ENCODE peak calls at places on chromosome 20, in seven cellular contexts. U is mammary epithelial cell, P is GM12865, O is heart right ventricle, S is AG04450, E is fibroblast of villous mesenchyme, N is adrenal gland. F is an unnamed sample.

GRCh38 chr20:51457281-51457932 is 85.1 kb downstream of the NFATC2 start:
- DNase-seq in U (peak), P (peak), O (peak), S (no peak), E (peak), N (peak), F (peak)

GRCh38 chr20:10020937-10021336 is 13.8 kb upstream of the ANKEF1 start:
- DNase-seq in U (no peak), P (no peak), O (no peak), S (no peak), E (no peak), N (no peak), F (no peak)

GRCh38 chr20:21027569-21027968 is 78.6 kb downstream of the LINC00237 start:
- DNase-seq in U (no peak), P (no peak), O (no peak), S (no peak), E (no peak), N (no peak), F (no peak)

GRCh38 chr20:8901237-8902025 is 167.5 kb upstream of the PLCB4 start:
- DNase-seq in U (no peak), P (no peak), O (peak), S (no peak), E (peak), N (no peak), F (no peak)

GRCh38 chr20:36217226-36217625 is 19.1 kb upstream of the AAR2 start:
- DNase-seq in U (no peak), P (no peak), O (no peak), S (no peak), E (no peak), N (no peak), F (no peak)

GRCh38 chr20:34222208-34222607 is 19.0 kb upstream of the ASIP start:
- DNase-seq in U (peak), P (peak), O (no peak), S (peak), E (peak), N (no peak), F (peak)

GRCh38 chr20:51354769-51355319 is 187.7 kb downstream of the NFATC2 start:
- DNase-seq in U (no peak), P (no peak), O (no peak), S (no peak), E (no peak), N (no peak), F (no peak)

GRCh38 chr20:10565922-10566897 is 107.6 kb downstream of the JAG1 start:
- DNase-seq in U (no peak), P (no peak), O (no peak), S (no peak), E (no peak), N (no peak), F (no peak)

GRCh38 chr20:4171538-4172116 is 156.3 kb upstream of the RNF24 start:
- DNase-seq in U (no peak), P (no peak), O (no peak), S (no peak), E (no peak), N (no peak), F (no peak)

GRCh38 chr20:11777861-11778570 is 139.7 kb upstream of the BTBD3 start:
- DNase-seq in U (no peak), P (no peak), O (no peak), S (no peak), E (peak), N (peak), F (no peak)

GRCh38 chr20:59006167-59006863 is 739 bp downstream of the CTSZ start:
- DNase-seq in U (peak), P (peak), O (no peak), S (no peak), E (peak), N (peak), F (peak)

GRCh38 chr20:16803965-16804792 is 56.0 kb downstream of the OTOR start:
- DNase-seq in U (peak), P (peak), O (peak), S (no peak), E (peak), N (peak), F (peak)

GRCh38 chr20:52178691-52179090 is 12.9 kb downstream of the ZFP64 start:
- DNase-seq in U (no peak), P (no peak), O (no peak), S (no peak), E (no peak), N (no peak), F (no peak)

GRCh38 chr20:1034420-1034799 is 32.3 kb upstream of the RSPO4 start:
- DNase-seq in U (peak), P (no peak), O (no peak), S (no peak), E (no peak), N (no peak), F (no peak)

GRCh38 chr20:33707668-33708067 is 12.4 kb downstream of the PXMP4 start:
- DNase-seq in U (no peak), P (no peak), O (no peak), S (no peak), E (no peak), N (no peak), F (no peak)

GRCh38 chr20:11395581-11395980 is 522.1 kb upstream of the BTBD3 start:
- DNase-seq in U (peak), P (peak), O (no peak), S (no peak), E (no peak), N (no peak), F (no peak)

GRCh38 chr20:841568-842546 is 8.3 kb downstream of the FAM110A start:
- DNase-seq in U (peak), P (no peak), O (no peak), S (no peak), E (no peak), N (no peak), F (peak)

GRCh38 chr20:48745330-48745729 is 82.5 kb downstream of the PREX1 start:
- DNase-seq in U (no peak), P (no peak), O (no peak), S (no peak), E (peak), N (no peak), F (no peak)

GRCh38 chr20:34539756-34540155 is 18.8 kb upstream of the MAP1LC3A start:
- DNase-seq in U (no peak), P (no peak), O (no peak), S (no peak), E (no peak), N (no peak), F (no peak)

GRCh38 chr20:58784321-58785074 is 66.2 kb downstream of the GNAS-AS1 start:
- DNase-seq in U (no peak), P (no peak), O (no peak), S (no peak), E (no peak), N (no peak), F (no peak)

GRCh38 chr20:24693466-24694156 is 224.2 kb downstream of the SYNDIG1 start:
- DNase-seq in U (no peak), P (no peak), O (peak), S (no peak), E (no peak), N (no peak), F (peak)

GRCh38 chr20:34675993-34676641 is 775 bp downstream of the PIGU start:
- DNase-seq in U (no peak), P (peak), O (no peak), S (no peak), E (no peak), N (no peak), F (no peak)

GRCh38 chr20:51142448-51142847 is 119.5 kb upstream of the KCNG1 start:
- DNase-seq in U (no peak), P (no peak), O (no peak), S (no peak), E (no peak), N (no peak), F (peak)

GRCh38 chr20:63254536-63255384 is 497 bp upstream of the NKAIN4 start:
- DNase-seq in U (no peak), P (no peak), O (no peak), S (no peak), E (no peak), N (no peak), F (no peak)
- TF ChIP-seq CTCF in U (no peak), P (no peak), O (no peak), S (no peak), E (no peak), N (no peak), F (no peak)

DNA sequence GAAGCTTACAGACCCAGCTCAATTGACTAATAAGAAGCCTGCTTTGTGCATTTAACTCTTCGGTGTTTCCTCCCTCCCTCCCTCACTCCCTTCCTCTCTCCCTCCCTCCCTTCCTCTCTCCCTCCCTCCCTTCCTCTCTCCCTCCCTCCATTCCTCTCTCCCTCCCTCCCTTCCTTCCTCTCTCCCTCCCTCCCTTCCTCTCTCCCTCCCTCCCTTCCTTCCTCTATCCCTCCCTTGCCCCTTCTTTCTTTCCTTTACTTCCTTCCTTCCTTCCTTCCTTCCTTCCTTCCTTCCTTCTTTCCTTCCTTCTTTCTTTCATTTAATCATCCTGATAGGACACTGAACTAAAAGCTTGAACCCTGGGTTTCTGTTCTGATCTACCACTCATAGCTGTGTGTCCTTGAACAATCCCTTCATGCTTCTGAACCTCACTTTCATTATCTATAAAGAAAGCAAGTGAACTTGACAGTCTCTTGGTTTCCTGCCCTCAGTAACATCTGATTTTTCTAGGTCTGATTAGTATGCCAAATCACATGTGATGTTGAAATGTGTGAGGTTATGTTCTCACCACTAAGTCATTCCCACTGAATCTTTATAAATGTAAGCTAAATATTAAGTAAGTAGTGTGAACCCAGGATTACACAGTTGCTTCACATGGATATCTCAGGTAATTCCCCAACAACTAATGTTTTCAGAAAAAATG is 132.3 kb upstream of the BMP2 start:
- DNase-seq in U (no peak), P (peak), O (no peak), S (no peak), E (peak), N (no peak), F (no peak)
- H3K4me3 ChIP-seq in U (no peak), P (no peak), O (no peak), S (no peak), E (no peak), N (no peak), F (no peak)

GRCh38 chr20:57282691-57283361 is 16.4 kb upstream of the BMP7 start:
- DNase-seq in U (no peak), P (no peak), O (no peak), S (no peak), E (no peak), N (no peak), F (no peak)
- TF ChIP-seq CTCF in U (no peak), P (no peak), O (no peak), S (no peak), E (no peak), N (no peak), F (no peak)

GRCh38 chr20:2749951-2750342 is 50.5 kb downstream of the CPXM1 start:
- DNase-seq in U (no peak), P (no peak), O (no peak), S (no peak), E (no peak), N (no peak), F (no peak)

GRCh38 chr20:2749343-2749950 is 51.0 kb downstream of the CPXM1 start:
- DNase-seq in U (no peak), P (no peak), O (no peak), S (no peak), E (no peak), N (no peak), F (no peak)

GRCh38 chr20:2751347-2751867 is 49.0 kb downstream of the CPXM1 start:
- DNase-seq in U (no peak), P (no peak), O (no peak), S (no peak), E (peak), N (no peak), F (peak)

GRCh38 chr20:2751868-2752630 is 48.4 kb downstream of the CPXM1 start:
- DNase-seq in U (no peak), P (no peak), O (no peak), S (no peak), E (no peak), N (no peak), F (peak)

DNA sequence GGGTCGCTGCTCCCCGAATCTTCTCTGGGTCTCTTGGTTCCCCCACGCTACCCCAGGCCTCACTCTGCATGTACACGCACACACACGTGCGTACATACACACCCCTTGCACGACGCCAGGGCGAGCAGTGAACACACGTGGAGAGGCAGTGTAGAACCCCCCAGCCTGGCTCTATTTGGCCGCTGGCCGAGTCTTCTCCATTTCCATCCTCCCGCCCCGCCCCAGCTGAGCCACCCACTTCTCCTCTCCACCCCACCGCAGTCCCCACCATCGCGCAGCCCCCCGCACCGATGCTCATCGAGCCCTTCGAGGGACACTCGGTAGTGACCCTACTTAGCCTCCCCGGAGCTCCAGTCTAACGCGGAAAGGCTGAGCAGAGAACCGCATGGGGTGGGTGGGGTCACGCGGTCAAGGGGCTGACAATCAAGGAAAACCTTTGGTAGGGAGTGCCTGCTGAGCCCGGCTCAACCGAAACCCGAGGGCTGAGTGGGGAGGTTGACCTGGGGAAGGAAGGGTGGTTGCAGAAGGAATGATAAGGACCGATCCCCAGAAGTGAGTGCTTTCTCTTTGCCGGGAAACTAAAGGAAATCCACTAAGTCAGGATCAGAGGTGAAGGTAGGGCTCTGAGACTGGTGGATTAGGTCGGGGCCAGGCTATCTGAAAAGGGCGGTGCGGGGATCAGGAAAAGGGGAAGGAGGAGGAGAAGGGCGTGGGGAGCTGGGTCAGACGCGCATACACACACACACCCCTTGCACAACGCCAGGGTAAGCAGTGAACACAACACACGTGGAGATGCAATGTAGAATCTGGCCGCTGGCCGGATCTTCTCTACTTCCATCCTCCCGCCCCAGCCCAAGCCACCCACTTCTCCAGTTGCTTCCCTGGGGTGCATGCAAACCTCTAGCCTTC is 49.8 kb downstream of the CPXM1 start:
- DNase-seq in U (peak), P (no peak), O (no peak), S (no peak), E (peak), N (peak), F (peak)
- H3K4me3 ChIP-seq in U (no peak), P (no peak), O (peak), S (no peak), E (peak), N (no peak), F (no peak)

GRCh38 chr20:44796758-44797457 is 13.4 kb downstream of the RIMS4 start:
- DNase-seq in U (no peak), P (no peak), O (no peak), S (no peak), E (no peak), N (no peak), F (no peak)

GRCh38 chr20:44803383-44803941 is 6.9 kb downstream of the RIMS4 start:
- DNase-seq in U (no peak), P (no peak), O (no peak), S (no peak), E (no peak), N (no peak), F (no peak)

GRCh38 chr20:44802702-44803101 is 7.6 kb downstream of the RIMS4 start:
- DNase-seq in U (no peak), P (no peak), O (no peak), S (no peak), E (no peak), N (no peak), F (no peak)

GRCh38 chr20:44799691-44800090 is 10.7 kb downstream of the RIMS4 start:
- DNase-seq in U (no peak), P (no peak), O (no peak), S (no peak), E (no peak), N (no peak), F (no peak)

GRCh38 chr20:44800398-44801046 is 9.8 kb downstream of the RIMS4 start:
- DNase-seq in U (no peak), P (no peak), O (no peak), S (no peak), E (peak), N (no peak), F (no peak)
- TF ChIP-seq CTCF in U (no peak), P (peak), O (no peak), S (peak), E (peak), N (no peak), F (no peak)

GRCh38 chr20:18137412-18138265 is at the start of the genes KAT14 and PET117:
- DNase-seq in U (peak), P (peak), O (peak), S (peak), E (peak), N (peak), F (peak)
- H3K4me3 ChIP-seq in U (peak), P (peak), O (peak), S (peak), E (peak), N (peak), F (peak)

DNA sequence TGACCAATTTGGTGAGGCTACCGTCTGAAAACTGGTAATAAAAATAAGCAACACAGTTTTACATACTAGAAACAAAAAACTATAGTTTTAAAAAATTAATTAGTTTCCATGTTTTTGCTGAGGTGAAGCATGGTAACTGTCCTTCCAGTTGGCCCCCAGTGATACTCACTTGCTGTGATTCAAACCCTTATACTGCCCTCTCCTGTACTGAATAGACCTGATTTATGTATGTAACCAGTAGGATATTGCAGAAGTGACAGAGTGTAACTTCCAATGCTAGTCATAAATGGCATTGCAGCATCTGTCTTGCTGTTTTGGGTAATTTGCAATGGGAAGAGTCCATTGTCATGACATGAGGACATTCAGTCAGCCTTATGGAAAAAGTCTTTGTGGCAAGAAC is 8.8 kb upstream of the CHD6 start:
- DNase-seq in U (no peak), P (no peak), O (no peak), S (no peak), E (no peak), N (no peak), F (no peak)
- TF ChIP-seq CTCF in U (no peak), P (no peak), O (no peak), S (no peak), E (no peak), N (no peak), F (no peak)

GRCh38 chr20:53939554-53940355 is 130.6 kb downstream of the BCAS1 start:
- DNase-seq in U (peak), P (peak), O (peak), S (peak), E (peak), N (peak), F (peak)
- H3K4me3 ChIP-seq in U (no peak), P (peak), O (no peak), S (no peak), E (no peak), N (no peak), F (no peak)

DNA sequence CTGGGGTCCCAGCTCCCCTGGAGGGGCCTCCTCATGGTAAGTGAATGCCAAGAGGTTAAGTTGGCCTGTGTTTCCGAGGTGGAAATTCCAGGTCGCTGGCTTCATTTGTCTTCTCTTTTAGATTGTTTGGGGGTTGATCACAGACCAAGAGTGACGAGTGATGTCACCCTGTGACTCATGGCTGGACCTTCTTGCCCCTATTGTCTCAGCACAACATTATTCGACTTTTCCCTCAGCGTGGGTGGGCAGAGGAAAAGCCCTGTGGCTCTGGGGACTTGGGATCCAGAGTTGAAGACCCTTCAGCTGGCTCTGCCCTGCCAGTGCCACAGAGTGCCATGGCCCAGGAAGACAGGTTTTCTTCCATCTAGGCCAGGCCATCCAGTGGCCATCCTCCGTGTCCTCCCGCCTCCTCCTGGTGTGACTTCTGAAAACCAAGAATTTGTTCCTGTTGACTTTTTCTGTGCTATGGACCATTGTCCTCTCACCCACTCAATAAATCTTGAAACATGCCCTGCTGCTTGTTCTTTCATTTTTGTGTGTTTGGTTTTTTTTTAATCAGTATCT is 15.4 kb upstream of the SNHG17 start:
- DNase-seq in U (no peak), P (no peak), O (no peak), S (no peak), E (no peak), N (no peak), F (no peak)
- TF ChIP-seq CTCF in U (no peak), P (no peak), O (no peak), S (no peak), E (no peak), N (no peak), F (no peak)

GRCh38 chr20:53929974-53930650 is 140.3 kb downstream of the BCAS1 start:
- DNase-seq in U (no peak), P (peak), O (no peak), S (no peak), E (no peak), N (no peak), F (no peak)
- H3K4me3 ChIP-seq in U (no peak), P (peak), O (no peak), S (no peak), E (no peak), N (no peak), F (no peak)

F was measured in lower leg skin.